ENCODE peak calls at places on chromosomes 1 and 21, in five cellular contexts. D, J, F, V and C are unnamed samples. For H3K79me2 and H3K4me1, the result is how much of the 10 kb centered on the place peaks cover.

GRCh38 chr1:218701131-218701530 is 356.0 kb downstream of the TGFB2 start:
- DNase-seq in D (no peak), J (no peak), F (no peak), V (no peak), C (no peak)

GRCh38 chr1:228988655-228989054 is 253.4 kb downstream of the RHOU start:
- DNase-seq in D (peak), J (no peak), F (no peak), V (no peak), C (no peak)

GRCh38 chr1:54394104-54394503 is 12.1 kb downstream of the SSBP3 start:
- DNase-seq in D (no peak), J (no peak), F (no peak), V (no peak), C (no peak)

GRCh38 chr1:84406209-84406917 is 8.1 kb downstream of the DNASE2B start:
- DNase-seq in D (peak), J (peak), F (peak), V (no peak), C (no peak)

GRCh38 chr1:151511636-151512215 is 539 bp downstream of the CGN start:
- DNase-seq in D (peak), J (peak), F (peak), V (peak), C (peak)

GRCh38 chr1:21229246-21230000 is 52.7 kb upstream of the EIF4G3 start:
- DNase-seq in D (peak), J (peak), F (no peak), V (no peak), C (no peak)

GRCh38 chr1:43317817-43318471 is 17.2 kb downstream of the TIE1 start:
- DNase-seq in D (peak), J (no peak), F (no peak), V (no peak), C (no peak)

GRCh38 chr1:116741781-116742565 is 12.3 kb upstream of the CD2 start:
- DNase-seq in D (no peak), J (no peak), F (no peak), V (no peak), C (no peak)

GRCh38 chr1:32321712-32322291 is 14.2 kb downstream of the MARCKSL1 start:
- DNase-seq in D (no peak), J (peak), F (peak), V (no peak), C (peak)

GRCh38 chr1:201399352-201400126 is 415 bp upstream of the LAD1 start:
- DNase-seq in D (peak), J (peak), F (peak), V (peak), C (no peak)

GRCh38 chr1:231460614-231461013 is 38.5 kb upstream of the EGLN1 start:
- DNase-seq in D (no peak), J (no peak), F (no peak), V (no peak), C (no peak)

GRCh38 chr1:53195913-53196484 is 625 bp upstream of the CPT2 start:
- DNase-seq in D (peak), J (peak), F (peak), V (no peak), C (no peak)

GRCh38 chr1:240618946-240619345 is 7.0 kb upstream of the GREM2 start:
- DNase-seq in D (no peak), J (no peak), F (no peak), V (no peak), C (no peak)

GRCh38 chr1:43822040-43822439 is 111.6 kb upstream of the ARTN start:
- DNase-seq in D (peak), J (peak), F (peak), V (peak), C (no peak)

GRCh38 chr1:223234164-223234501 is 91.1 kb upstream of the TLR5 start:
- DNase-seq in D (no peak), J (no peak), F (no peak), V (no peak), C (no peak)

GRCh38 chr1:159177273-159177907 is 6.0 kb downstream of the CADM3 start:
- DNase-seq in D (peak), J (peak), F (peak), V (peak), C (peak)

GRCh38 chr1:193111641-193112090 is 6.5 kb upstream of the GLRX2 start:
- DNase-seq in D (peak), J (peak), F (peak), V (peak), C (no peak)

GRCh38 chr1:23099171-23099536 is 69.5 kb downstream of the LUZP1 start:
- DNase-seq in D (peak), J (no peak), F (no peak), V (no peak), C (no peak)

GRCh38 chr1:23101891-23102688 is 66.6 kb downstream of the LUZP1 start:
- DNase-seq in D (peak), J (peak), F (no peak), V (no peak), C (no peak)

GRCh38 chr1:23103001-23103879 is 65.4 kb downstream of the LUZP1 start:
- DNase-seq in D (peak), J (peak), F (no peak), V (no peak), C (peak)

GRCh38 chr1:23100074-23100748 is 68.4 kb downstream of the LUZP1 start:
- DNase-seq in D (peak), J (peak), F (peak), V (peak), C (no peak)

GRCh38 chr1:23101101-23101827 is 67.4 kb downstream of the LUZP1 start:
- DNase-seq in D (peak), J (peak), F (no peak), V (no peak), C (no peak)
- H3K79me2 ChIP-seq in D (half or more), J (under half), F (under half), V (half or more), C (under half)

GRCh38 chr1:206985162-206985749 is 15.0 kb upstream of the FCAMR start:
- DNase-seq in D (no peak), J (no peak), F (no peak), V (peak), C (no peak)

GRCh38 chr1:206979379-206980043 is 9.3 kb upstream of the FCAMR start:
- DNase-seq in D (peak), J (peak), F (peak), V (peak), C (peak)

GRCh38 chr1:206978259-206978658 is 8.0 kb upstream of the FCAMR start:
- DNase-seq in D (no peak), J (no peak), F (no peak), V (no peak), C (no peak)

GRCh38 chr1:206986402-206986801 is 16.1 kb upstream of the FCAMR start:
- DNase-seq in D (no peak), J (no peak), F (no peak), V (no peak), C (no peak)

DNA sequence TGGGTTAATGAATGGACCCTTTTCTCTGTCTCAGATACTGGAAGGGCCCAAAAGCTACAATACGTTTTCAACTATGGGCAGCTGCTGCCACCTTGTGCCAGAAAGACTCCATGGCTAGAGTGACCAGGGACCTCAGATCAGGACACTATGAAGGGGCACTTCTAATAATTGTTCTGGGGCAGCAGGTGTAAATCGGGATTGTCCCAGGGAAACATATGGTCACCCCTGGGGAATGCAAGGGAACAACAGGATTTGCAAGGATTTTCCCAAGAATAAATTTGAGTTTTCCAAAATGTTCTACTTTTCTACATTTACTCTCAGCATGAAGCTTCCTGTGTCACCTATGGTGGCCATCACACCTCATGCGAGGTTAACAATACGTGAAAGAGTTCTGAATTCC is 12.0 kb upstream of the FCAMR start:
- DNase-seq in D (peak), J (peak), F (peak), V (peak), C (peak)
- TF ChIP-seq EZH2phosphoT487 in D (no peak), J (no peak), F (no peak), V (no peak), C (no peak)

DNA sequence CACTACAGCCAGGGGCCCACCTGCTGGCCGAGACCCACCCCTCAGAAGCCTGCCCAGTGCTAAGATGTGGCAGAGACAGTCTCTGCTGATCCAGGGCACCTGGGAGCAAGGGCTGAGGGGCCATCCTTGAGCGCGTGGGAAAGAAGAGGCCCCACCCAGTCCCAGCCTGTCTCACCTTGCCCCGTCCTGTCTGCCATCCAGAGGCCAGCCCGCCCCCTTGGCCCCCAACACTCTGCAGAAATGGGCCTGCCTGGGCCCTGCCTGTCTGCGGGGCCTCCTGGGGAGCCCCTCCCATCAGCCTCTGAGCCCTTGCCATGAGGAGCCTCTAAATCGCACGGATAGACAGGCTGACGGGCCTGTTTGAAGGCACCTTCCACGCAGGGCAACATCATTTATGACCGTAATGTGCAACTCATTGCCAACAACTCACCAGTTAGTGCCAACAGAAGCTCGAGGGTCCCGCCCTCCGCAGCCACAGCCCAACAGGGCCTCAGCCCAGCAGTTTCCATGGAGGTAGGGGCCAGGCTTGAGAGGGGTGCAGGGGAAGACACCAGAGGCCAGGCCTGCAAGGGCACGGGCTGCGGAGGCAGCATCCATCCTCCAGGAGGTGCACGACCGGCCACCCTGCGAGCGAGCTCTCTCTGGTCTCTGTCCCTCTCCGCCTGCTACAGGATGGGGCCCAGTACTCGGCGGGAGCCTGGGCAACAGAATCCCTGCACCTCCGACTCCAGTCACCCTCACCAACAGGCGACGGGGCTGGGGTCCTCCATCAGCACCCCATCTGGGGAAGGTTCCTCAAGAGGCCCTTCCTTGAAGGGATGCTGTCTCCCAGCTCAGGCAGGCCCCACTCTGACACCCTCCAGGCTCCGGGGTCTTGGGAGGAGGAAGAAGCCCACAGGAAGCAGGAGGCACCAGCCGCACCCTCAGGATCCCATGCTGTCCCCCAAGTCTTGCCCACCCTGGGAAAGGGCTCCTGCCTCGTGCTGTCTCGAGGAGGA is 78.0 kb downstream of the MEGF6 start:
- DNase-seq in D (no peak), J (no peak), F (no peak), V (peak), C (no peak)
- H3K4me1 ChIP-seq in D (under half), J (under half), F (under half), V (under half), C (under half)

GRCh38 chr1:204354579-204354978 is 5.2 kb downstream of the PLEKHA6 start:
- DNase-seq in D (no peak), J (no peak), F (no peak), V (no peak), C (no peak)
- H3K79me2 ChIP-seq in D (under half), J (half or more), F (under half), V (under half), C (under half)

GRCh38 chr1:2128189-2128901 is 66.2 kb downstream of the FAAP20 start:
- DNase-seq in D (no peak), J (no peak), F (no peak), V (no peak), C (no peak)
- TF ChIP-seq EZH2phosphoT487 in D (no peak), J (no peak), F (no peak), V (no peak), C (no peak)

DNA sequence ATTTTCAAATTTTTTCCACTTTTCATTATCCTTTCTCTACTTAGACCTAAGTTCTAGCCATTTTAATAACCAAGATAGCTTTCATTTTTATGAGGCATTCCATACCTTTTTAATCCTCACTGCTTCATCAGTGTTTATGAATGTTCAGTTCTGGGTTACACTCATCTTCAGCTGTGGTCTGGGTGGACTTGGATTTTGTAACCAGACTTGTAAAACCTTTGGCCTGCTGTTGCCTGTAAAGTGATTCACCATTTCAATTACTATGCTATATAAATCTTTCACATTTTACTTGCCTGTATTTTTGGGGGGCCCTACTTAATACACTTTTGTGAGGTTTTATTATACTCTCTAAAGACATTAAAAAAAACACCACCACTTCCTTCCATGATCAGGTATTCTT is 46.2 kb downstream of the USP25 start:
- DNase-seq in D (peak), J (peak), F (no peak), V (no peak), C (no peak)
- H3K4me1 ChIP-seq in D (under half), J (under half), F (under half), V (under half), C (under half)

GRCh38 chr21:33642896-33643657 is 776 bp downstream of the ITSN1 start:
- DNase-seq in D (peak), J (peak), F (peak), V (peak), C (peak)
- H3K79me2 ChIP-seq in D (half or more), J (half or more), F (half or more), V (half or more), C (under half)

GRCh38 chr1:110786802-110787327 is 86.1 kb upstream of the CD53 start:
- DNase-seq in D (no peak), J (no peak), F (no peak), V (no peak), C (no peak)
- TF ChIP-seq EZH2phosphoT487 in D (no peak), J (no peak), F (no peak), V (no peak), C (no peak)

GRCh38 chr1:202568466-202569196 is 141.6 kb downstream of the SYT2 start:
- DNase-seq in D (peak), J (no peak), F (peak), V (no peak), C (no peak)
- H3K4me1 ChIP-seq in D (under half), J (under half), F (under half), V (under half), C (under half)

DNA sequence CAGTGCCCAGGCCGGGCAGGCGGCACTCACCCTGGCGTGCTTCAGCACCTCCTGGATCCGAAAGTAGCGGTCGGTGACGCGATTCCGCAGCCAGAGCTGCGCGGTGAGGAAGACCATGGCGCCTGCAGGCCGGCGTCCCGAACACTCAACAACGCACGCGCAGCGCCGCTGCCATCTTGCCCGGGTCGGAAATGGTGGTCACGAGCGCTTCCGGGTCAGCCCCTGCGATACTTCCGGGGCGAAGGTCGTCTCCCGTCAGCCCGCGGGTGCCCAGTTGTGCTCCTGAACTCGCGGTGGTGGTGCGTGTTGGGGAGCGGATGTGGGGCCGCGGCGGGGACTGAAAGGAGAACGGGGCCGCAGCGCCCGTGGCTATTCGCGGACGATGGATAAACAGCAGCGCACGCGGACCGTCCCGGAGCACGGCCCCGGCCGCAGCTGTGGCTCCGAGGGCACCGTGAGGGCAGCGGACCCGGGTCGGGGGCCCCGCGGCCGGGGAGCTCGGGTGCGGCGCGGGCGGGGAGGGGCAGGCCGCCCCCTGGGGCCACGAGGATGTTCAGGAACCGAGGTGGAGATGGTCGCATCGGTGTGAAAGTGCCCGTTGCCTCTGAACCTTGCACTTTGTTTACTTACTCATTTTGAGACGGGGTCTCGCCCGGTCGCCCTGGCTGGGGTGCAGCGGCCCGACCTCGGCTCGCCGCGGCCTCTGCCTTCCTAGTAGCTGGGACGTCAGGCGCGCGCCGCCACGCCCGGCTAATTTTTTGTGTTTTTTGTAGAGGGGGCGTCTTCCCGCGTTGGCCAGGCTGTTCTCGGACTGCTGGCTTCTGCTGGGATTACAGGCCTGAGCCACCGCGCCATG is at the start of gene MRPL20:
- DNase-seq in D (peak), J (peak), F (peak), V (peak), C (peak)
- H3K79me2 ChIP-seq in D (half or more), J (half or more), F (half or more), V (under half), C (under half)